ENCODE peak calls at places on chromosomes 1 and 21, in five cellular contexts. P is brain microvascular endothelial cell; G is NCI-H446 treated with DMSO at 0.1 percent for 48 hours; F is WTC11; K is activated T-helper 1 cell treated with anti-CD3 and anti-CD28 coated beads, Interleukin-12 subunit alpha, Interleukin-12 subunit beta, Interleukin-2, Interleukin-4 antibody, amounts not matched to agents 30 ng/mL and 10 ng/mL and 1 ng/mL, durations not matched to agents 14 hours and 24 hours and 36 hours. Q is an unnamed sample.

GRCh38 chr1:108815566-108815965 is 41.3 kb downstream of the AKNAD1 start:
- DNase-seq in P (no peak), G (no peak), F (no peak), K (no peak), Q (no peak)

GRCh38 chr1:44962729-44963128 is 23.7 kb downstream of the EIF2B3 start:
- DNase-seq in P (no peak), G (peak; percentile 39), F (no peak), K (no peak), Q (no peak)

GRCh38 chr1:221937155-221937953 is 195.5 kb upstream of the DUSP10 start:
- DNase-seq in P (no peak), G (no peak), F (no peak), K (no peak), Q (no peak)

GRCh38 chr1:222897527-222898190 is 82.8 kb downstream of the DISP1 start:
- DNase-seq in P (no peak), G (no peak), F (no peak), K (no peak), Q (no peak)

GRCh38 chr21:20424943-20425342 is 573.3 kb upstream of the NCAM2 start:
- DNase-seq in P (no peak), G (no peak), F (peak; percentile 36), K (no peak), Q (no peak)

GRCh38 chr1:63728611-63729226 is 45.1 kb upstream of the ROR1 start:
- DNase-seq in P (no peak), G (no peak), F (peak; percentile 38), K (no peak), Q (no peak)

GRCh38 chr1:160375788-160376524 is 9.1 kb downstream of the NHLH1 start:
- DNase-seq in P (peak; percentile 30), G (no peak), F (peak; percentile 37), K (no peak), Q (peak; percentile 9)

GRCh38 chr1:109207472-109208103 is 6.1 kb upstream of the SARS1 start:
- DNase-seq in P (no peak), G (no peak), F (no peak), K (no peak), Q (no peak)

GRCh38 chr1:197065549-197065948 is 1.5 kb downstream of the F13B start:
- DNase-seq in P (peak; percentile 3), G (no peak), F (no peak), K (no peak), Q (no peak)

GRCh38 chr1:40014812-40015594 is 25.5 kb upstream of the CAP1 start:
- DNase-seq in P (peak; percentile 89), G (no peak), F (no peak), K (no peak), Q (no peak)

GRCh38 chr21:34900376-34900775 is 148.7 kb downstream of the RUNX1 start:
- DNase-seq in P (no peak), G (no peak), F (no peak), K (no peak), Q (no peak)

GRCh38 chr1:232622981-232623380 is 7.0 kb downstream of the SIPA1L2 start:
- DNase-seq in P (no peak), G (peak; percentile 21), F (peak; percentile 62), K (no peak), Q (no peak)

GRCh38 chr1:115436596-115436995 is 98.5 kb upstream of the NGF start:
- DNase-seq in P (no peak), G (no peak), F (no peak), K (no peak), Q (no peak)

GRCh38 chr1:183635112-183635605 is 424 bp downstream of the ARPC5 start:
- DNase-seq in P (no peak), G (no peak), F (peak; percentile 45), K (peak; percentile 13), Q (no peak)

GRCh38 chr1:231278100-231278790 is 37.2 kb downstream of the GNPAT start:
- DNase-seq in P (no peak), G (no peak), F (no peak), K (no peak), Q (no peak)

GRCh38 chr21:42758721-42759593 is 105.5 kb downstream of the PDE9A start:
- DNase-seq in P (no peak), G (no peak), F (no peak), K (no peak), Q (no peak)

GRCh38 chr1:91637539-91637994 is 136.9 kb downstream of the CDC7 start:
- DNase-seq in P (no peak), G (no peak), F (no peak), K (no peak), Q (no peak)

GRCh38 chr1:25904942-25905679 is 1.1 kb downstream of the STMN1 start:
- DNase-seq in P (peak; percentile 84), G (peak; percentile 91), F (peak; percentile 96), K (peak; percentile 87), Q (peak; percentile 97)

GRCh38 chr1:60563777-60564176 is 490.2 kb upstream of the C1orf87 start:
- DNase-seq in P (no peak), G (no peak), F (no peak), K (no peak), Q (no peak)

GRCh38 chr1:225426395-225427248 is 1.2 kb downstream of the LBR start:
- DNase-seq in P (no peak), G (no peak), F (no peak), K (no peak), Q (peak; percentile 46)

GRCh38 chr21:41961753-41962152 is 7.9 kb upstream of the C2CD2 start:
- DNase-seq in P (no peak), G (no peak), F (no peak), K (no peak), Q (no peak)

GRCh38 chr1:223035724-223036478 is 107.1 kb downstream of the TLR5 start:
- DNase-seq in P (no peak), G (no peak), F (no peak), K (no peak), Q (no peak)

GRCh38 chr1:108897865-108898720 is 21.3 kb downstream of the GPSM2 start:
- DNase-seq in P (peak; percentile 62), G (peak; percentile 66), F (no peak), K (peak; percentile 10), Q (no peak)

GRCh38 chr21:26389971-26390641 is 183.0 kb downstream of the CYYR1 start:
- DNase-seq in P (peak; percentile 53), G (peak; percentile 93), F (no peak), K (no peak), Q (no peak)

GRCh38 chr21:35529141-35529863 is 480.2 kb upstream of the RUNX1 start:
- DNase-seq in P (peak; percentile 59), G (no peak), F (no peak), K (peak; percentile 9), Q (no peak)

GRCh38 chr1:230972855-230973271 is 5.8 kb downstream of the TTC13 start:
- DNase-seq in P (peak; percentile 5), G (no peak), F (no peak), K (peak; percentile 61), Q (peak; percentile 23)

GRCh38 chr1:208988811-208989222 is 594.7 kb upstream of the CAMK1G start:
- DNase-seq in P (peak; percentile 37), G (no peak), F (no peak), K (peak; percentile 29), Q (peak; percentile 6)

GRCh38 chr1:75503221-75503974 is 107.5 kb downstream of the SLC44A5 start:
- DNase-seq in P (no peak), G (no peak), F (no peak), K (no peak), Q (no peak)

GRCh38 chr1:20702416-20702815 is 15.4 kb downstream of the KIF17 start:
- DNase-seq in P (no peak), G (no peak), F (no peak), K (no peak), Q (no peak)

GRCh38 chr1:27011058-27011764 is 1.4 kb downstream of the TENT5B start:
- DNase-seq in P (peak; percentile 79), G (no peak), F (peak; percentile 92), K (no peak), Q (no peak)

GRCh38 chr1:53524428-53525400 is 65.5 kb downstream of the DMRTB1 start:
- DNase-seq in P (no peak), G (no peak), F (no peak), K (no peak), Q (no peak)

GRCh38 chr1:17630048-17630830 is 90.7 kb downstream of the ARHGEF10L start:
- DNase-seq in P (no peak), G (no peak), F (no peak), K (no peak), Q (no peak)

GRCh38 chr1:21189906-21190500 is 13.3 kb upstream of the EIF4G3 start:
- DNase-seq in P (no peak), G (no peak), F (no peak), K (no peak), Q (no peak)

Q was measured in NK-92 treated with Interleukin-12 subunit alpha and Interleukin-12 subunit beta, amount 100 ng/mL, for 24 hours.